ENCODE peak calls at places on chromosomes 12 and 14, in eight cellular contexts. S is NCI-H1092; V is activated CD8-positive, alpha-beta T cell treated with anti-CD3 and anti-CD28 coated beads for 36 hours; Z is vagina; P is NCI-H526; W is lung microvascular endothelial cell; E is AG08395; D is hepatic stellate cell. I is an unnamed sample.
A peak's percentile ranks its signal among the peaks of the same experiment; 100 is the strongest.

GRCh38 chr12:14868916-14869315 is 16.7 kb downstream of the MGP start:
- DNase-seq in S (no peak), V (no peak), Z (no peak), P (no peak), W (no peak), E (no peak), D (no peak), I (no peak)

GRCh38 chr14:95507174-95507573 is 9.3 kb downstream of the SYNE3 start:
- DNase-seq in S (no peak), V (no peak), Z (no peak), P (no peak), W (peak; percentile 95), E (peak; percentile 96), D (peak; percentile 96), I (no peak)

GRCh38 chr14:80233489-80233888 is 22.2 kb upstream of the DIO2 start:
- DNase-seq in S (no peak), V (no peak), Z (no peak), P (no peak), W (no peak), E (no peak), D (no peak), I (no peak)

GRCh38 chr14:99274346-99275221 is 2.6 kb upstream of the BCL11B start:
- DNase-seq in S (peak; percentile 90), V (peak; percentile 65), Z (no peak), P (peak; percentile 89), W (peak; percentile 64), E (peak; percentile 88), D (peak; percentile 50), I (peak; percentile 7)

GRCh38 chr12:117105902-117106301 is 6.7 kb upstream of the TESC start:
- DNase-seq in S (no peak), V (peak; percentile 71), Z (no peak), P (no peak), W (no peak), E (no peak), D (no peak), I (no peak)

GRCh38 chr14:32510815-32511214 is 181.7 kb downstream of the AKAP6 start:
- DNase-seq in S (no peak), V (no peak), Z (no peak), P (no peak), W (no peak), E (no peak), D (no peak), I (no peak)

GRCh38 chr12:129119537-129119936 is 266.3 kb downstream of the GLT1D1 start:
- DNase-seq in S (no peak), V (no peak), Z (no peak), P (no peak), W (no peak), E (no peak), D (no peak), I (no peak)

GRCh38 chr12:57469334-57470164 is 10.0 kb downstream of the GLI1 start:
- DNase-seq in S (no peak), V (no peak), Z (no peak), P (no peak), W (no peak), E (no peak), D (no peak), I (no peak)

GRCh38 chr12:102394200-102394599 is 86.2 kb downstream of the IGF1 start:
- DNase-seq in S (no peak), V (no peak), Z (no peak), P (no peak), W (no peak), E (no peak), D (no peak), I (no peak)

GRCh38 chr12:45756666-45757065 is 27.2 kb downstream of the ARID2 start:
- DNase-seq in S (no peak), V (no peak), Z (no peak), P (no peak), W (no peak), E (no peak), D (no peak), I (no peak)

GRCh38 chr14:67491741-67492504 is 3.4 kb upstream of the TMEM229B start:
- DNase-seq in S (peak; percentile 95), V (no peak), Z (no peak), P (no peak), W (no peak), E (no peak), D (no peak), I (peak; percentile 95)

GRCh38 chr12:132633398-132633797 is 14.8 kb downstream of the P2RX2 start:
- DNase-seq in S (no peak), V (no peak), Z (no peak), P (no peak), W (no peak), E (no peak), D (no peak), I (no peak)

GRCh38 chr12:80861636-80862378 is 75.9 kb downstream of the LIN7A start:
- DNase-seq in S (no peak), V (no peak), Z (no peak), P (no peak), W (no peak), E (peak; percentile 33), D (no peak), I (no peak)

GRCh38 chr14:68246074-68246980 is 426.7 kb downstream of the RAD51B start:
- DNase-seq in S (no peak), V (no peak), Z (no peak), P (no peak), W (no peak), E (no peak), D (no peak), I (no peak)

I was measured in NCI-H2081.